ENCODE peak calls at places on chromosomes 13 and 19, in six cellular contexts. L is endodermal cell; R is heart right ventricle; K is CD4-positive, CD25-positive, alpha-beta regulatory T cell; Z is GM12878; V is effector memory CD4-positive, alpha-beta T cell. U is an unnamed sample. For H3K36me3, the result is how much of the 10 kb centered on the place peaks cover.

GRCh38 chr19:13002389-13002898 is 7.2 kb downstream of the NFIX start:
- DNase-seq in L (no peak), R (peak), K (no peak), Z (no peak), V (no peak), U (peak)

GRCh38 chr13:40562975-40563349 is 103.5 kb downstream of the FOXO1 start:
- DNase-seq in L (no peak), R (no peak), K (no peak), Z (no peak), V (no peak), U (no peak)

GRCh38 chr13:48727252-48728011 is 73.7 kb downstream of the CYSLTR2 start:
- DNase-seq in L (no peak), R (peak), K (no peak), Z (no peak), V (no peak), U (no peak)

GRCh38 chr13:23622991-23623390 is 52.8 kb downstream of the TNFRSF19 start:
- DNase-seq in L (no peak), R (no peak), K (no peak), Z (peak), V (no peak), U (no peak)

GRCh38 chr19:54654447-54655321 is 8.1 kb upstream of the LILRB4 start:
- DNase-seq in L (no peak), R (no peak), K (no peak), Z (no peak), V (no peak), U (no peak)

GRCh38 chr19:35350591-35350990 is 2.9 kb downstream of the FFAR1 start:
- DNase-seq in L (peak), R (no peak), K (no peak), Z (no peak), V (no peak), U (peak)

GRCh38 chr19:58406818-58407657 is 1.4 kb upstream of the ZNF584 start:
- DNase-seq in L (peak), R (no peak), K (no peak), Z (no peak), V (no peak), U (peak)

GRCh38 chr13:42892760-42893159 is 99.3 kb downstream of the EPSTI1 start:
- DNase-seq in L (no peak), R (no peak), K (no peak), Z (no peak), V (no peak), U (no peak)

GRCh38 chr13:75566658-75567057 is 17.1 kb downstream of the UCHL3 start:
- DNase-seq in L (no peak), R (no peak), K (no peak), Z (no peak), V (no peak), U (no peak)

GRCh38 chr13:93227280-93227905 is 786 bp downstream of the GPC6 start:
- DNase-seq in L (peak), R (no peak), K (no peak), Z (no peak), V (no peak), U (peak)

GRCh38 chr19:19480688-19481087 is 34.7 kb downstream of the TSSK6 start:
- DNase-seq in L (no peak), R (no peak), K (no peak), Z (peak), V (no peak), U (peak)

GRCh38 chr19:8241646-8242045 is 32.5 kb downstream of the CERS4 start:
- DNase-seq in L (no peak), R (no peak), K (no peak), Z (no peak), V (no peak), U (peak)

GRCh38 chr19:8239528-8240273 is 30.5 kb downstream of the CERS4 start:
- DNase-seq in L (no peak), R (no peak), K (no peak), Z (no peak), V (no peak), U (peak)

GRCh38 chr19:8242212-8242821 is 33.1 kb downstream of the CERS4 start:
- DNase-seq in L (no peak), R (no peak), K (no peak), Z (no peak), V (no peak), U (peak)

GRCh38 chr19:8238251-8238650 is 29.1 kb downstream of the CERS4 start:
- DNase-seq in L (no peak), R (no peak), K (no peak), Z (no peak), V (no peak), U (peak)

DNA sequence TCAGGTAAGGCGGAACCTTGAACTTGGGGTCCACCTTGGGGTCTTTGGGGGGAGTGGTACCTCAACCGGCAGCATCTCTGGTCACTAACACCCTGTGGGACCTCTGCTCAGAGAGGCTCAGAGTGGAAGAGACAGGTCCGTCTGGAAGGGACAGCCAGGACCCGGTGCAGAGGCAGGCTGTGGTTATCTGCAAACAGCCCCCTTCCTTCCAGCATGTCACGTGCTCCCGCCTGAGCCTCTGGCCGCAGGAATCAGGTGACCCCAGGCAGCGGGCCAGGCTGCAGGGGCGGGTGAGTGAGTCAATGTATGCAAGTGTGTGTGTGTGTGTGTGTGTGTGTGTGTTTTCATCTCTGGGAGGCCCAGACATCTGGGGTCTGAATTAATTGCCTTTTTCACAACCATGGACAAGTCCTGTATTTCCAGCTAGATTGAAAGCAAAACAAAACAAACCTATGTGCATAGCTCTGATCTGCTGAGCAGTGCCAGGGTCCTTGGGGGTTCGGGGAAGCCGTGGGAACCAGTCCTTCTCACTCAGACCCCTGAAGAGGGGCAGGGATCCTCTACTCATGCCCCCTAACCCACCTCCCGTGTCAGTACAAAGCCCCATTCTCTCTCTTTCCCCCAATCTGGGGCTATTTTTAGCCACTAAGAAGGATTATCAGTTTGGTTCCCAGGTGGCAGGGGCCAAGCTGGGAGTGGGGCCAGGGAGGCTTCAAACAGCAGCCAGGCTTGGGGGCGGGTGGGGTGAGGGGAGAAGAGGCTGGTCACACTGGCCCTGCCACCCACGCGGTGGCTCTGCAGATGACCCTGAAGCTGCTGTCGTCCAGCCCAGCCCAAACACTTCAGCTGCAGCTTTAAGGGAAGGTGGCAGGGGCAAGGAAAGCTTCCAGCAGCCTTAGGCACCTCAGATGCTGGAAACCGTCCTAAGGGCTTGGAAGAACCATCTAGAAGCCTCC is 31.4 kb downstream of the CERS4 start:
- DNase-seq in L (peak), R (peak), K (peak), Z (peak), V (peak), U (peak)
- H3K4me3 ChIP-seq in L (peak), R (no peak), K (no peak), Z (no peak), V (no peak), U (no peak)

GRCh38 chr19:50322234-50322633 is 6.9 kb downstream of the KCNC3 start:
- DNase-seq in L (no peak), R (no peak), K (no peak), Z (no peak), V (no peak), U (peak)

GRCh38 chr19:50319156-50319555 is 10.0 kb downstream of the KCNC3 start:
- DNase-seq in L (no peak), R (no peak), K (no peak), Z (no peak), V (no peak), U (peak)

GRCh38 chr19:50321831-50322230 is 7.3 kb downstream of the KCNC3 start:
- DNase-seq in L (no peak), R (no peak), K (no peak), Z (no peak), V (no peak), U (peak)

GRCh38 chr19:50320051-50320450 is 9.1 kb downstream of the KCNC3 start:
- DNase-seq in L (no peak), R (no peak), K (no peak), Z (no peak), V (no peak), U (peak)

GRCh38 chr19:50320596-50320995 is 8.6 kb downstream of the KCNC3 start:
- DNase-seq in L (no peak), R (no peak), K (no peak), Z (no peak), V (no peak), U (peak)
- H3K36me3 ChIP-seq in L (under half), R (under half), K (under half), Z (under half), V (under half), U (under half)

GRCh38 chr19:44903216-44903601 is 2.4 kb upstream of the APOE start:
- DNase-seq in L (no peak), R (no peak), K (no peak), Z (no peak), V (no peak), U (peak)

GRCh38 chr19:44907613-44908012 is 2.0 kb downstream of the APOE start:
- DNase-seq in L (no peak), R (no peak), K (no peak), Z (no peak), V (no peak), U (peak)

GRCh38 chr19:44904426-44904994 is 1.1 kb upstream of the APOE start:
- DNase-seq in L (peak), R (no peak), K (no peak), Z (no peak), V (no peak), U (peak)

GRCh38 chr19:44903602-44904425 is 1.8 kb upstream of the APOE start:
- DNase-seq in L (peak), R (peak), K (peak), Z (no peak), V (peak), U (peak)

GRCh38 chr19:44905437-44906160 is at the start of gene APOE:
- DNase-seq in L (peak), R (no peak), K (no peak), Z (no peak), V (no peak), U (peak)
- H3K4me3 ChIP-seq in L (peak), R (peak), K (no peak), Z (no peak), V (no peak), U (peak)

GRCh38 chr19:55687281-55688172 is 12.5 kb downstream of the EPN1 start:
- DNase-seq in L (no peak), R (no peak), K (no peak), Z (no peak), V (no peak), U (no peak)

GRCh38 chr19:55690109-55690768 is 15.2 kb downstream of the EPN1 start:
- DNase-seq in L (no peak), R (no peak), K (no peak), Z (no peak), V (no peak), U (peak)

GRCh38 chr19:55688422-55689218 is 13.6 kb downstream of the EPN1 start:
- DNase-seq in L (no peak), R (no peak), K (no peak), Z (no peak), V (no peak), U (peak)

GRCh38 chr19:55690769-55691545 is 15.9 kb downstream of the EPN1 start:
- DNase-seq in L (no peak), R (no peak), K (no peak), Z (no peak), V (no peak), U (peak)

GRCh38 chr19:55689366-55690108 is 14.5 kb downstream of the EPN1 start:
- DNase-seq in L (no peak), R (no peak), K (no peak), Z (no peak), V (no peak), U (peak)
- H3K36me3 ChIP-seq in L (under half), R (half or more), K (half or more), Z (under half), V (half or more), U (under half)